ENCODE peak calls at places on chromosomes 2 and 18, in nine cellular contexts. One of them, this sample, is unnamed.
A peak's percentile ranks its signal among the peaks of the same experiment; 100 is the strongest.

GRCh38 chr18:43596106-43596712 is 318.9 kb upstream of the SYT4 start:
- DNase-seq in adrenal gland: no peak
- DNase-seq in HCT116: no peak
- DNase-seq in hepatocyte: peak; percentile 36
- DNase-seq in OCI-LY7: peak; percentile 14
- DNase-seq in astrocyte: peak; percentile 24
- DNase-seq in RWPE2: no peak
- DNase-seq in effector memory CD4-positive, alpha-beta T cell: no peak
- DNase-seq in heart right ventricle: no peak
- DNase-seq in this sample: no peak

GRCh38 chr2:235807347-235807746 is 313.5 kb downstream of the AGAP1 start:
- DNase-seq in adrenal gland: no peak
- DNase-seq in HCT116: no peak
- DNase-seq in astrocyte: no peak
- DNase-seq in effector memory CD4-positive, alpha-beta T cell: no peak
- DNase-seq in RWPE2: no peak
- DNase-seq in heart right ventricle: no peak
- DNase-seq in hepatocyte: no peak
- DNase-seq in OCI-LY7: no peak
- DNase-seq in this sample: no peak

GRCh38 chr18:22136395-22136794 is 33.0 kb upstream of the GATA6 start:
- DNase-seq in adrenal gland: no peak
- DNase-seq in HCT116: no peak
- DNase-seq in astrocyte: peak; percentile 16
- DNase-seq in hepatocyte: no peak
- DNase-seq in heart right ventricle: no peak
- DNase-seq in OCI-LY7: no peak
- DNase-seq in effector memory CD4-positive, alpha-beta T cell: no peak
- DNase-seq in RWPE2: no peak
- DNase-seq in this sample: no peak

GRCh38 chr2:76197842-76198448 is 487.2 kb upstream of the GCFC2 start:
- DNase-seq in OCI-LY7: peak; percentile 61
- DNase-seq in adrenal gland: peak; percentile 74
- DNase-seq in HCT116: peak; percentile 19
- DNase-seq in RWPE2: no peak
- DNase-seq in heart right ventricle: no peak
- DNase-seq in hepatocyte: peak; percentile 86
- DNase-seq in effector memory CD4-positive, alpha-beta T cell: no peak
- DNase-seq in astrocyte: peak; percentile 23
- DNase-seq in this sample: peak; percentile 21

GRCh38 chr2:237885931-237886701 is 26.7 kb downstream of the RAMP1 start:
- DNase-seq in astrocyte: no peak
- DNase-seq in OCI-LY7: no peak
- DNase-seq in RWPE2: peak; percentile 64
- DNase-seq in adrenal gland: no peak
- DNase-seq in heart right ventricle: peak; percentile 76
- DNase-seq in hepatocyte: peak; percentile 19
- DNase-seq in effector memory CD4-positive, alpha-beta T cell: no peak
- DNase-seq in HCT116: no peak
- DNase-seq in this sample: no peak

GRCh38 chr18:42752921-42753320 is 362.6 kb downstream of the RIT2 start:
- DNase-seq in HCT116: no peak
- DNase-seq in effector memory CD4-positive, alpha-beta T cell: no peak
- DNase-seq in hepatocyte: no peak
- DNase-seq in astrocyte: no peak
- DNase-seq in adrenal gland: no peak
- DNase-seq in heart right ventricle: no peak
- DNase-seq in OCI-LY7: no peak
- DNase-seq in RWPE2: no peak
- DNase-seq in this sample: no peak

GRCh38 chr18:73879328-73879727 is 268.3 kb downstream of the FBXO15 start:
- DNase-seq in hepatocyte: no peak
- DNase-seq in effector memory CD4-positive, alpha-beta T cell: no peak
- DNase-seq in RWPE2: no peak
- DNase-seq in HCT116: no peak
- DNase-seq in astrocyte: peak; percentile 17
- DNase-seq in heart right ventricle: no peak
- DNase-seq in OCI-LY7: no peak
- DNase-seq in adrenal gland: no peak
- DNase-seq in this sample: no peak

GRCh38 chr18:56305583-56305982 is 332.8 kb downstream of the TXNL1 start:
- DNase-seq in hepatocyte: no peak
- DNase-seq in adrenal gland: no peak
- DNase-seq in RWPE2: no peak
- DNase-seq in astrocyte: no peak
- DNase-seq in heart right ventricle: no peak
- DNase-seq in OCI-LY7: no peak
- DNase-seq in HCT116: no peak
- DNase-seq in effector memory CD4-positive, alpha-beta T cell: no peak
- DNase-seq in this sample: no peak

GRCh38 chr2:191869178-191869577 is 22.3 kb upstream of the CAVIN2 start:
- DNase-seq in heart right ventricle: no peak
- DNase-seq in astrocyte: no peak
- DNase-seq in adrenal gland: no peak
- DNase-seq in OCI-LY7: no peak
- DNase-seq in hepatocyte: peak; percentile 60
- DNase-seq in effector memory CD4-positive, alpha-beta T cell: no peak
- DNase-seq in RWPE2: no peak
- DNase-seq in HCT116: peak; percentile 57
- DNase-seq in this sample: no peak

GRCh38 chr2:76599732-76600368 is 889.1 kb upstream of the GCFC2 start:
- DNase-seq in RWPE2: peak; percentile 55
- DNase-seq in HCT116: peak; percentile 12
- DNase-seq in effector memory CD4-positive, alpha-beta T cell: no peak
- DNase-seq in adrenal gland: peak; percentile 70
- DNase-seq in OCI-LY7: peak; percentile 81
- DNase-seq in hepatocyte: peak; percentile 93
- DNase-seq in heart right ventricle: peak; percentile 14
- DNase-seq in astrocyte: peak; percentile 42
- DNase-seq in this sample: peak; percentile 43

GRCh38 chr18:9103488-9103887 is 989 bp downstream of the NDUFV2 start:
- DNase-seq in adrenal gland: no peak
- DNase-seq in RWPE2: no peak
- DNase-seq in astrocyte: no peak
- DNase-seq in hepatocyte: peak; percentile 33
- DNase-seq in effector memory CD4-positive, alpha-beta T cell: no peak
- DNase-seq in heart right ventricle: no peak
- DNase-seq in HCT116: no peak
- DNase-seq in OCI-LY7: peak; percentile 45
- DNase-seq in this sample: no peak

GRCh38 chr18:9102391-9103216 is at the start of gene NDUFV2:
- DNase-seq in HCT116: peak; percentile 86
- DNase-seq in astrocyte: peak; percentile 86
- DNase-seq in hepatocyte: peak; percentile 98
- DNase-seq in OCI-LY7: peak; percentile 97
- DNase-seq in effector memory CD4-positive, alpha-beta T cell: peak; percentile 95
- DNase-seq in heart right ventricle: peak; percentile 99
- DNase-seq in RWPE2: peak; percentile 92
- DNase-seq in adrenal gland: peak; percentile 97
- DNase-seq in this sample: peak; percentile 99

GRCh38 chr18:9097349-9097748 is 5.2 kb upstream of the NDUFV2 start:
- DNase-seq in OCI-LY7: no peak
- DNase-seq in astrocyte: no peak
- DNase-seq in HCT116: no peak
- DNase-seq in adrenal gland: no peak
- DNase-seq in heart right ventricle: no peak
- DNase-seq in effector memory CD4-positive, alpha-beta T cell: no peak
- DNase-seq in RWPE2: no peak
- DNase-seq in hepatocyte: no peak
- DNase-seq in this sample: no peak

GRCh38 chr18:9101730-9102390 is 639 bp upstream of the NDUFV2 start:
- DNase-seq in OCI-LY7: peak; percentile 78
- DNase-seq in astrocyte: peak; percentile 68
- DNase-seq in HCT116: peak; percentile 44
- DNase-seq in heart right ventricle: no peak
- DNase-seq in adrenal gland: no peak
- DNase-seq in effector memory CD4-positive, alpha-beta T cell: no peak
- DNase-seq in RWPE2: no peak
- DNase-seq in hepatocyte: peak; percentile 64
- DNase-seq in this sample: no peak

DNA sequence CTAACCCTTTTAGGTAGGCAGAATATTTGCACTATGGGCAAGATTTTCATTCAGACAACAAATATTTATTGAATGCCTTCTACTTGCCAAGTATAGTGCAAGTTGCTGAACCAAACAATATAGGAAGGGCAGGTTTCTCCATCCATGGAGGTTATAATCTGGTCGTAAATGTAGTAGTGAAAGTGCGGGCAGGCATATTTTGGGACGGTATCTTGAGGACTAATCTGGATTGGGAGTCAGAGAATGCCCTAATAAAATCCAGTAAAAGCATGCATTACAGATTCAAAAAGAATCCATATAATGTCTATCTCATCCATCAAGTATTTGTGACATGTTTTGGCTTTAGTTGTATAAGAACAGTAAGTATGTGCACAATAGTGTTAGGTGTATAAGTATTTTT is 1.7 kb upstream of the NDUFV2 start:
- DNase-seq in heart right ventricle: no peak
- DNase-seq in RWPE2: no peak
- DNase-seq in adrenal gland: no peak
- DNase-seq in HCT116: no peak
- DNase-seq in effector memory CD4-positive, alpha-beta T cell: no peak
- DNase-seq in hepatocyte: no peak
- DNase-seq in astrocyte: no peak
- DNase-seq in OCI-LY7: no peak
- DNase-seq in this sample: no peak
- H3K4me1 ChIP-seq in heart right ventricle: peaks cover 25% of the 10 kb centered on the region
- H3K4me1 ChIP-seq in RWPE2: peaks cover 18% of the 10 kb centered on the region
- H3K4me1 ChIP-seq in adrenal gland: peaks cover 23% of the 10 kb centered on the region
- H3K4me1 ChIP-seq in HCT116: peaks cover 10% of the 10 kb centered on the region
- H3K4me1 ChIP-seq in effector memory CD4-positive, alpha-beta T cell: peaks cover 4% of the 10 kb centered on the region
- H3K4me1 ChIP-seq in hepatocyte: peaks cover 17% of the 10 kb centered on the region
- H3K4me1 ChIP-seq in astrocyte: peaks cover 16% of the 10 kb centered on the region
- H3K4me1 ChIP-seq in OCI-LY7: peaks cover 25% of the 10 kb centered on the region
- H3K4me1 ChIP-seq in this sample: peaks cover 6% of the 10 kb centered on the region

GRCh38 chr2:128432423-128432822 is 113.8 kb upstream of the HS6ST1 start:
- DNase-seq in hepatocyte: no peak
- DNase-seq in effector memory CD4-positive, alpha-beta T cell: no peak
- DNase-seq in astrocyte: no peak
- DNase-seq in heart right ventricle: no peak
- DNase-seq in OCI-LY7: no peak
- DNase-seq in HCT116: no peak
- DNase-seq in adrenal gland: no peak
- DNase-seq in RWPE2: no peak
- DNase-seq in this sample: no peak
- H3K4me3 ChIP-seq in hepatocyte: no peak overlapping the region
- H3K4me3 ChIP-seq in effector memory CD4-positive, alpha-beta T cell: no peak overlapping the region
- H3K4me3 ChIP-seq in astrocyte: no peak overlapping the region
- H3K4me3 ChIP-seq in heart right ventricle: no peak overlapping the region
- H3K4me3 ChIP-seq in OCI-LY7: no peak overlapping the region
- H3K4me3 ChIP-seq in HCT116: no peak overlapping the region
- H3K4me3 ChIP-seq in adrenal gland: no peak overlapping the region
- H3K4me3 ChIP-seq in RWPE2: no peak overlapping the region
- H3K4me3 ChIP-seq in this sample: no peak overlapping the region

GRCh38 chr2:159131882-159132281 is 154.6 kb downstream of the WDSUB1 start:
- DNase-seq in RWPE2: no peak
- DNase-seq in astrocyte: peak; percentile 98
- DNase-seq in OCI-LY7: no peak
- DNase-seq in HCT116: peak; percentile 43
- DNase-seq in effector memory CD4-positive, alpha-beta T cell: no peak
- DNase-seq in adrenal gland: no peak
- DNase-seq in hepatocyte: peak; percentile 42
- DNase-seq in heart right ventricle: no peak
- DNase-seq in this sample: no peak

GRCh38 chr2:159129807-159130206 is 156.7 kb downstream of the WDSUB1 start:
- DNase-seq in effector memory CD4-positive, alpha-beta T cell: no peak
- DNase-seq in adrenal gland: no peak
- DNase-seq in RWPE2: no peak
- DNase-seq in hepatocyte: no peak
- DNase-seq in astrocyte: no peak
- DNase-seq in OCI-LY7: no peak
- DNase-seq in heart right ventricle: peak; percentile 53
- DNase-seq in HCT116: no peak
- DNase-seq in this sample: no peak

GRCh38 chr2:159129301-159129700 is 157.2 kb downstream of the WDSUB1 start:
- DNase-seq in hepatocyte: no peak
- DNase-seq in effector memory CD4-positive, alpha-beta T cell: no peak
- DNase-seq in RWPE2: no peak
- DNase-seq in astrocyte: no peak
- DNase-seq in OCI-LY7: no peak
- DNase-seq in heart right ventricle: no peak
- DNase-seq in HCT116: no peak
- DNase-seq in adrenal gland: no peak
- DNase-seq in this sample: no peak

GRCh38 chr2:159130302-159130701 is 156.2 kb downstream of the WDSUB1 start:
- DNase-seq in HCT116: no peak
- DNase-seq in RWPE2: no peak
- DNase-seq in effector memory CD4-positive, alpha-beta T cell: no peak
- DNase-seq in astrocyte: peak; percentile 24
- DNase-seq in hepatocyte: no peak
- DNase-seq in OCI-LY7: no peak
- DNase-seq in heart right ventricle: no peak
- DNase-seq in adrenal gland: no peak
- DNase-seq in this sample: no peak

DNA sequence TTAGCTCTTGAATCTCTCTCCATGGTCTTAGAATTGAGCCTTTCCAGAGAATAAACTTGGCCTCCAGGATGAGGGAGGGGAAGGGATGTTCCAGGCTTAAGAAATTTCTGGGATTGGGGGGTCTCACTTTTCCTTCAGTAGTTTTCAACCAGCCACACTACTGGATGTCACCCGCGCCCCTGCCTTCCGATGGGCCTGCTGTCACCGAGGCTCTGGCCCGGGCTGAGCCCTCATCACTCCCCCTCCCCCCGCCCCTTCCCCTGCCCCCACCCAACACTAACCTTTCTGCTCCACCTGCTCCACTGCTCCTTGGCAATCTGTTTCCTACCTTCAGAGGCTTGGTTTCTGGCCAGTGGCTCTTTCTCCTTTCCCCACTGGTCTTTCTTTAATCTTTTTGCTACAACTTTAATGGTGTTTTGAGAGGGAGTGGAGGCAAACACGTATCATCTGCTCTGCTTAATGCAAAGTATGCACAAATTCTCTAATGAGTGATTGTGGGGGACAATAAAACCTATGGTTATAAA is 155.2 kb downstream of the WDSUB1 start:
- DNase-seq in HCT116: no peak
- DNase-seq in adrenal gland: no peak
- DNase-seq in effector memory CD4-positive, alpha-beta T cell: no peak
- DNase-seq in hepatocyte: no peak
- DNase-seq in heart right ventricle: no peak
- DNase-seq in OCI-LY7: no peak
- DNase-seq in RWPE2: no peak
- DNase-seq in astrocyte: no peak
- DNase-seq in this sample: no peak
- H3K27ac ChIP-seq in HCT116: no peak overlapping the region
- H3K27ac ChIP-seq in adrenal gland: no peak overlapping the region
- H3K27ac ChIP-seq in effector memory CD4-positive, alpha-beta T cell: no peak overlapping the region
- H3K27ac ChIP-seq in hepatocyte: no peak overlapping the region
- H3K27ac ChIP-seq in heart right ventricle: peak overlapping the region; percentile 93
- H3K27ac ChIP-seq in OCI-LY7: no peak overlapping the region
- H3K27ac ChIP-seq in RWPE2: peak overlapping the region; percentile 32
- H3K27ac ChIP-seq in astrocyte: peak overlapping the region; percentile 94
- H3K27ac ChIP-seq in this sample: no peak overlapping the region

DNA sequence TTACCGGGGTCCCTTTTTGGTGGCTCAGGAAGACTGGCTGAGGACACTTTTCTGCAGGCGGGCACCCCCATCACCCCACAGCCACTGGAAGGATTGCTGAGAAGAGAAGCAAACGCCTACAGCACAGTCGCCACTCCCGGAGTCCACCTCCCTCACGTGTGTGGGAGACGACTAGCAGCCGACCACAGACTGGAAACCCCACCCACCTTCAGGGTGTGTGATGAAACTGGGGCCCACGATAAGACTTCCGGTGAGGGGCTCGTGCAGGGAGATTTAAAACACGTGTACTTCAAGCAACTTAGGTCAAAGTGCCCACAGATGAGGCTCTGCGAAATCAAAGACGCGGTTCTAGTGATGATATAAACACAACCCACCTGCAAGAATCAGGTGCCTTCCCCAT is 26.3 kb downstream of the MBP start:
- DNase-seq in OCI-LY7: no peak
- DNase-seq in effector memory CD4-positive, alpha-beta T cell: peak; percentile 79
- DNase-seq in HCT116: no peak
- DNase-seq in hepatocyte: no peak
- DNase-seq in adrenal gland: no peak
- DNase-seq in heart right ventricle: no peak
- DNase-seq in astrocyte: no peak
- DNase-seq in RWPE2: no peak
- DNase-seq in this sample: no peak
- H3K4me1 ChIP-seq in OCI-LY7: peaks cover 64% of the 10 kb centered on the region
- H3K4me1 ChIP-seq in effector memory CD4-positive, alpha-beta T cell: peaks cover 82% of the 10 kb centered on the region
- H3K4me1 ChIP-seq in HCT116: peaks cover 27% of the 10 kb centered on the region
- H3K4me1 ChIP-seq in hepatocyte: peaks cover 41% of the 10 kb centered on the region
- H3K4me1 ChIP-seq in adrenal gland: peaks cover 16% of the 10 kb centered on the region
- H3K4me1 ChIP-seq in heart right ventricle: peaks cover 34% of the 10 kb centered on the region
- H3K4me1 ChIP-seq in astrocyte: peaks cover 53% of the 10 kb centered on the region
- H3K4me1 ChIP-seq in RWPE2: peaks cover 30% of the 10 kb centered on the region
- H3K4me1 ChIP-seq in this sample: peaks cover 25% of the 10 kb centered on the region